ENCODE peak calls at places on chromosome 19, in six cellular contexts. L is K562, A is WERI-Rb-1, I is cardiac fibroblast, Y is PC-3, Q is fibroblast of pulmonary artery. C is an unnamed sample.

GRCh38 chr19:15288146-15288963 is 44.0 kb downstream of the BRD4 start:
- DNase-seq in A (peak), Q (no peak), I (no peak), L (no peak), Y (no peak), C (no peak)

GRCh38 chr19:58355891-58356235 is 2.6 kb upstream of the A1BG start:
- DNase-seq in Y (no peak), Q (no peak), A (no peak), L (no peak), I (peak), C (no peak)

GRCh38 chr19:4053423-4054324 is 13.0 kb downstream of the ZBTB7A start:
- DNase-seq in Q (no peak), L (no peak), Y (no peak), I (no peak), A (no peak), C (no peak)

GRCh38 chr19:56838930-56839664 is 1.4 kb downstream of the PEG3 start:
- DNase-seq in L (no peak), Q (peak), I (peak), A (peak), Y (peak), C (peak)

GRCh38 chr19:35623327-35624010 is 5.4 kb upstream of the RBM42 start:
- DNase-seq in Q (no peak), Y (no peak), L (no peak), A (no peak), I (no peak), C (no peak)

GRCh38 chr19:16587031-16588023 is 15.1 kb upstream of the SLC35E1 start:
- DNase-seq in Q (peak), Y (no peak), L (no peak), I (peak), A (peak), C (peak)

GRCh38 chr19:55486971-55487883 is 1.0 kb upstream of the SSC5D start:
- DNase-seq in L (peak), I (peak), A (no peak), Y (peak), Q (peak), C (peak)

GRCh38 chr19:4547303-4548237 is 7.7 kb upstream of the LRG1 start:
- DNase-seq in Q (peak), L (peak), I (peak), Y (peak), A (peak), C (peak)

GRCh38 chr19:28213476-28214082 is 999.4 kb downstream of the UQCRFS1 start:
- DNase-seq in Y (no peak), Q (no peak), I (peak), A (peak), L (peak), C (peak)

GRCh38 chr19:14248578-14249011 is 42.6 kb upstream of the ADGRL1 start:
- DNase-seq in L (no peak), A (peak), Y (peak), Q (peak), I (no peak), C (peak)

GRCh38 chr19:46571495-46571894 is 29.6 kb upstream of the CALM3 start:
- DNase-seq in I (peak), Q (peak), A (peak), L (peak), Y (peak), C (no peak)

GRCh38 chr19:43699506-43700367 is 16.1 kb upstream of the IRGC start:
- DNase-seq in I (peak), L (no peak), A (peak), Y (no peak), Q (peak), C (peak)

GRCh38 chr19:46351241-46352041 is 4.6 kb downstream of the PPP5C start:
- DNase-seq in I (peak), Y (peak), Q (peak), A (no peak), L (no peak), C (peak)

GRCh38 chr19:4654437-4655361 is 15.4 kb downstream of the TNFAIP8L1 start:
- DNase-seq in Y (no peak), L (peak), A (no peak), Q (no peak), I (no peak), C (no peak)

GRCh38 chr19:24166055-24166454 is 79.1 kb downstream of the ZNF254 start:
- DNase-seq in I (peak), A (no peak), L (no peak), Y (no peak), Q (peak), C (peak)

GRCh38 chr19:5434970-5435641 is 20.1 kb upstream of the ZNRF4 start:
- DNase-seq in L (peak), A (no peak), I (peak), Y (peak), Q (peak), C (peak)

GRCh38 chr19:47274891-47275865 is 493 bp downstream of the INAFM1 start:
- DNase-seq in Q (peak), Y (peak), A (peak), L (peak), I (peak), C (peak)

GRCh38 chr19:19460761-19461265 is 54.5 kb downstream of the TSSK6 start:
- DNase-seq in A (peak), L (no peak), I (peak), Y (no peak), Q (peak), C (no peak)

GRCh38 chr19:38676023-38676877 is 28.8 kb downstream of the ACTN4 start:
- DNase-seq in I (peak), Q (peak), Y (no peak), L (peak), A (no peak), C (peak)

GRCh38 chr19:19278315-19278714 is 5.2 kb upstream of the TM6SF2 start:
- DNase-seq in I (no peak), L (no peak), Q (no peak), A (peak), Y (no peak), C (no peak)

GRCh38 chr19:1860821-1861598 is 2.4 kb downstream of the KLF16 start:
- DNase-seq in A (no peak), Y (no peak), I (no peak), L (no peak), Q (no peak), C (no peak)

GRCh38 chr19:56159009-56159501 is 16.8 kb upstream of the GALP start:
- DNase-seq in A (no peak), Y (peak), L (no peak), I (no peak), Q (no peak), C (peak)

GRCh38 chr19:48837081-48837524 is 812 bp upstream of the HSD17B14 start:
- DNase-seq in I (peak), Y (peak), Q (peak), A (peak), L (no peak), C (peak)

GRCh38 chr19:47428177-47428894 is 9.0 kb upstream of the MEIS3 start:
- DNase-seq in Q (peak), A (peak), Y (peak), I (peak), L (peak), C (peak)

GRCh38 chr19:1608414-1609391 is 3.4 kb upstream of the UQCR11 start:
- DNase-seq in I (no peak), Y (peak), A (no peak), Q (no peak), L (no peak), C (no peak)

GRCh38 chr19:5719274-5719960 is 529 bp downstream of the LONP1 start:
- DNase-seq in L (peak), A (peak), I (peak), Q (no peak), Y (no peak), C (peak)

GRCh38 chr19:4911314-4911713 is 2.0 kb downstream of the UHRF1 start:
- DNase-seq in Q (no peak), A (no peak), Y (peak), I (no peak), L (no peak), C (peak)

GRCh38 chr19:49497047-49497789 is 984 bp downstream of the RPS11 start:
- DNase-seq in I (peak), A (peak), Y (peak), L (peak), Q (peak), C (peak)

GRCh38 chr19:34276614-34277013 is 22.3 kb downstream of the GARRE1 start:
- DNase-seq in Q (no peak), L (no peak), Y (no peak), A (no peak), I (no peak), C (no peak)

GRCh38 chr19:41305923-41306322 is 4.0 kb upstream of the CCDC97 start:
- DNase-seq in L (no peak), I (no peak), Q (no peak), Y (no peak), A (no peak), C (no peak)
- H3K4me3 ChIP-seq in L (no peak), I (no peak), Q (no peak), Y (no peak), A (no peak), C (no peak)

DNA sequence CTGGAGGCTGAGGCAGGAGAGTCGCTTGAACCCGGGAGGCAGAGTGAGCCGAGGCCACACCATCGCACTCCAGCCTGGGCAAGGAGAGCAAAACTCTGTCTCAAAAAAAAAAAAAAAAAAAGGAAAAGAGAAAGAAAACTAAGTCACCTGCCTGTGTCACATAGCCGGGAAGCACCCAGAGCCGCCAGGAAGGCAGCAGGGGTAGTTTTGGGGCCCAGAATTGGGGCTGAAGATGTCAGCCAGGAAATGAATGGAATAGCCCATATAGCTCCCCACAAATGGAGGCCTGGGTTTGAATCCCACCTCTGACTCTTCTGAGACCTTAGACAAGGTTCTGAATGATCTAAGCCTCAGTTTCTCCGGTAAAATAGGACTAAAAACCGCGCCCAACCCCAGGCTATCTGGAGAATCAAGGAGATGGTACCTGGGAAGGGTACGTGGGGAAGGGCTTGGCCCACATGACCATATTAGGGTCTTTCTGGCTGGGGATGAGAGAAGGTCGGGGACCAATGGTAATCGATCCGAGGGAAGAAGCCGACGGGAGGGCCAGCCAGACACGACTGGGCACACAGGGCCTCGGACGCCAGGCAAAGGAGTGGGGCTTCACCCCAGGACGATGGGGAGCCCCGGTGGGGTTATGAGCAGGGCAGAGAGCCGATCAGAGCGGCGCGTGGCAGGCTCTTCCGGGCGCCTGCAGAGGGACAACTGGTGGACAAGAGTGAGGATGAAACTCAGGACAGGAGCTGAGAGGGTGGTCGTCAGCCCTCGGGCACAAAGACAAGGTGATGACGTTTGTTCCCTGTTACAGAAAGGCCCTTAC is 14.4 kb downstream of the CCDC124 start:
- DNase-seq in Q (no peak), Y (no peak), I (no peak), L (no peak), A (peak), C (no peak)
- H3K4me3 ChIP-seq in Q (peak), Y (peak), I (peak), L (peak), A (peak), C (peak)

GRCh38 chr19:50723735-50724521 is 764 bp downstream of the CLEC11A start:
- DNase-seq in A (no peak), L (no peak), Y (no peak), I (no peak), Q (no peak), C (no peak)
- H3K4me3 ChIP-seq in A (peak), L (peak), Y (peak), I (peak), Q (peak), C (peak)

GRCh38 chr19:54095136-54095858 is 5.3 kb downstream of the OSCAR start:
- DNase-seq in Q (no peak), Y (no peak), I (no peak), A (no peak), L (no peak), C (no peak)
- H3K4me3 ChIP-seq in Q (peak), Y (peak), I (peak), A (peak), L (peak), C (no peak)

GRCh38 chr19:7637374-7638256 is 705 bp downstream of the STXBP2 start:
- DNase-seq in Q (peak), Y (peak), A (no peak), I (peak), L (peak), C (no peak)

GRCh38 chr19:7635670-7636069 is 1.2 kb upstream of the STXBP2 start:
- DNase-seq in A (no peak), Q (no peak), L (no peak), Y (no peak), I (no peak), C (no peak)

GRCh38 chr19:7638802-7639465 is 2.0 kb downstream of the STXBP2 start:
- DNase-seq in Y (no peak), I (no peak), Q (no peak), L (no peak), A (peak), C (no peak)

GRCh38 chr19:7636691-7637373 is at the start of gene STXBP2:
- DNase-seq in L (peak), Y (peak), A (no peak), I (peak), Q (peak), C (no peak)

DNA sequence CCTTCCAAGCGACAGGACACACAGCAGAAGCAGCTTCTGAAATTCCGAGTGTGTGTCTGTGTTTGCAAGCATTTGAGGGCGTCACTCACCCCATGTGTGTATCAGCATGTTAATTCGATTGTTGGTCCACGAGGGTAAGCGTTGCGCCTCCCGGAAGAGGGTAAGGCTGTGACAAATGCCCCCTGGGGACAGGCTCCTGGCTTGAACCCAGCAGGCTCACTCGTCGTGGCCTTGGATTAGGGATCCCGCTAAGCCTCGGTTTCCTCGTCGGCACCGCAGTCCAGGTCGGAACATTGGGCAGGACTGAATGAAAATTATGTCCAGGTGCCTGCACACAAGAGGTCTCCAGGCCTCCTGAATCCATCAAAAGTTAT is 606 bp upstream of the STXBP2 start:
- DNase-seq in A (no peak), L (no peak), Q (no peak), I (no peak), Y (no peak), C (no peak)
- H3K4me3 ChIP-seq in A (no peak), L (peak), Q (peak), I (no peak), Y (peak), C (no peak)

GRCh38 chr19:11166281-11167142 is 10.9 kb upstream of the SPC24 start:
- DNase-seq in L (no peak), Q (no peak), I (peak), A (no peak), Y (no peak), C (no peak)
- H3K4me3 ChIP-seq in L (no peak), Q (no peak), I (no peak), A (no peak), Y (no peak), C (no peak)

C was measured in fibroblast of lung.